ENCODE peak calls at places on chromosomes 12 and 14, in four cellular contexts. G is hippocampal formation, B is psoas muscle, I is suprapubic skin. J is an unnamed sample.

GRCh38 chr14:68791078-68791983 is 1.5 kb downstream of the ZFP36L1 start:
- DNase-seq in G (no peak), B (no peak), I (peak), J (peak)

GRCh38 chr12:23611320-23611719 is 338.1 kb downstream of the SOX5 start:
- DNase-seq in G (no peak), B (no peak), I (no peak), J (no peak)

GRCh38 chr12:124420972-124421674 is 126.2 kb downstream of the RFLNA start:
- DNase-seq in G (no peak), B (no peak), I (no peak), J (peak)

GRCh38 chr14:103260629-103261124 is 73.4 kb upstream of the EIF5 start:
- DNase-seq in G (no peak), B (peak), I (no peak), J (peak)

GRCh38 chr12:98420403-98420800 is 95.0 kb upstream of the TMPO start:
- DNase-seq in G (no peak), B (no peak), I (no peak), J (no peak)

GRCh38 chr12:97159397-97159796 is 252.3 kb downstream of the NEDD1 start:
- DNase-seq in G (no peak), B (no peak), I (no peak), J (no peak)

GRCh38 chr14:90815817-90816662 is at the start of gene TTC7B:
- DNase-seq in G (peak), B (peak), I (no peak), J (peak)

GRCh38 chr12:130571089-130571488 is 145.0 kb downstream of the RIMBP2 start:
- DNase-seq in G (no peak), B (no peak), I (no peak), J (no peak)

GRCh38 chr12:88451254-88451653 is 129.0 kb downstream of the KITLG start:
- DNase-seq in G (no peak), B (no peak), I (no peak), J (no peak)

GRCh38 chr14:70317969-70318634 is 41.4 kb downstream of the COX16 start:
- DNase-seq in G (peak), B (no peak), I (no peak), J (peak)

GRCh38 chr14:23528555-23528954 is 23.0 kb downstream of the ZFHX2 start:
- DNase-seq in G (no peak), B (no peak), I (no peak), J (no peak)

GRCh38 chr12:41962171-41962572 is 182.5 kb downstream of the GXYLT1 start:
- DNase-seq in G (peak), B (peak), I (no peak), J (peak)

GRCh38 chr12:112557954-112558630 is 139.3 kb downstream of the PTPN11 start:
- DNase-seq in G (no peak), B (no peak), I (no peak), J (no peak)

GRCh38 chr12:53726342-53726741 is 910 bp downstream of the CALCOCO1 start:
- DNase-seq in G (no peak), B (no peak), I (no peak), J (no peak)

GRCh38 chr12:43832506-43833168 is 3.2 kb upstream of the TMEM117 start:
- DNase-seq in G (no peak), B (no peak), I (no peak), J (no peak)

GRCh38 chr12:121773011-121773777 is 20.3 kb downstream of the RHOF start:
- DNase-seq in G (peak), B (peak), I (peak), J (peak)

GRCh38 chr12:67705394-67706370 is 57.1 kb downstream of the DYRK2 start:
- DNase-seq in G (no peak), B (peak), I (no peak), J (no peak)

GRCh38 chr12:41189395-41190251 is 1.5 kb downstream of the PDZRN4 start:
- DNase-seq in G (no peak), B (no peak), I (no peak), J (peak)

GRCh38 chr14:102264775-102265174 is 40.2 kb downstream of the MOK start:
- DNase-seq in G (no peak), B (no peak), I (no peak), J (no peak)

GRCh38 chr12:53098354-53098981 is 1.0 kb downstream of the IGFBP6 start:
- DNase-seq in G (no peak), B (peak), I (peak), J (no peak)

GRCh38 chr14:61561144-61561543 is 134.2 kb upstream of the HIF1A start:
- DNase-seq in G (no peak), B (no peak), I (no peak), J (no peak)

GRCh38 chr14:60722836-60723217 is 1.3 kb downstream of the SIX4 start:
- DNase-seq in G (no peak), B (no peak), I (no peak), J (no peak)

GRCh38 chr12:89433634-89434033 is 81.3 kb upstream of the DUSP6 start:
- DNase-seq in G (no peak), B (no peak), I (no peak), J (no peak)

GRCh38 chr12:95918194-95918993 is 24.0 kb downstream of the CCDC38 start:
- DNase-seq in G (peak), B (no peak), I (no peak), J (peak)

GRCh38 chr12:22938323-22938722 is 313.4 kb downstream of the ETNK1 start:
- DNase-seq in G (no peak), B (no peak), I (no peak), J (no peak)

GRCh38 chr14:35406811-35407630 is 2.5 kb upstream of the NFKBIA start:
- DNase-seq in G (peak), B (no peak), I (no peak), J (peak)

GRCh38 chr14:35189422-35189821 is 67.1 kb downstream of the PRORP start:
- DNase-seq in G (no peak), B (no peak), I (no peak), J (no peak)

GRCh38 chr14:22414876-22415632 is 174.0 kb downstream of the DAD1 start:
- DNase-seq in G (no peak), B (no peak), I (no peak), J (no peak)

GRCh38 chr12:116508145-116509121 is 50.7 kb upstream of the MAP1LC3B2 start:
- DNase-seq in G (no peak), B (peak), I (no peak), J (no peak)

GRCh38 chr14:33315721-33316120 is 377.0 kb downstream of the NPAS3 start:
- DNase-seq in G (no peak), B (no peak), I (no peak), J (peak)

GRCh38 chr12:124259168-124260066 is 35.5 kb upstream of the RFLNA start:
- DNase-seq in G (no peak), B (no peak), I (no peak), J (no peak)

GRCh38 chr14:71168564-71168963 is 261.3 kb downstream of the PCNX1 start:
- DNase-seq in G (no peak), B (no peak), I (peak), J (no peak)

GRCh38 chr14:36818794-36819384 is 157.2 kb downstream of the PAX9 start:
- DNase-seq in G (no peak), B (no peak), I (no peak), J (no peak)

GRCh38 chr12:65420941-65421340 is 142.5 kb downstream of the MSRB3 start:
- DNase-seq in G (no peak), B (no peak), I (no peak), J (no peak)

GRCh38 chr12:96237465-96238077 is 43.4 kb downstream of the ELK3 start:
- DNase-seq in G (no peak), B (peak), I (no peak), J (no peak)

GRCh38 chr14:63717704-63718103 is 10.2 kb downstream of the SGPP1 start:
- DNase-seq in G (no peak), B (no peak), I (no peak), J (no peak)

GRCh38 chr14:65156568-65157366 is 54.5 kb upstream of the MAX start:
- DNase-seq in G (no peak), B (peak), I (no peak), J (no peak)